ENCODE peak calls at places on chromosome 21, in eight cellular contexts. S is upper lobe of right lung, D is astrocyte, I is esophagus squamous epithelium, Z is H9, C is ovary, Y is lower lobe of right lung, U is lung. T is an unnamed sample. For H3K27me3, the result is how much of the 10 kb centered on the place peaks cover.

GRCh38 chr21:37914211-37914900 is 1.9 kb downstream of the KCNJ6 start:
- DNase-seq in S (peak), D (peak), I (no peak), Z (peak), C (no peak), Y (peak), U (no peak), T (no peak)

GRCh38 chr21:32099812-32100416 is 178.9 kb downstream of the MIS18A start:
- DNase-seq in S (no peak), D (no peak), I (no peak), Z (peak), C (no peak), Y (no peak), U (no peak), T (no peak)

GRCh38 chr21:42964086-42964485 is 10.3 kb upstream of the PKNOX1 start:
- DNase-seq in S (no peak), D (no peak), I (no peak), Z (no peak), C (no peak), Y (no peak), U (no peak), T (no peak)

GRCh38 chr21:29172282-29172681 is 41.8 kb downstream of the MAP3K7CL start:
- DNase-seq in S (no peak), D (no peak), I (no peak), Z (no peak), C (no peak), Y (no peak), U (no peak), T (no peak)

GRCh38 chr21:14981246-14981645 is 83.6 kb downstream of the NRIP1 start:
- DNase-seq in S (no peak), D (no peak), I (no peak), Z (no peak), C (no peak), Y (no peak), U (no peak), T (no peak)

GRCh38 chr21:30642564-30642963 is at the start of gene KRTAP20-3:
- DNase-seq in S (no peak), D (no peak), I (no peak), Z (no peak), C (no peak), Y (no peak), U (no peak), T (no peak)

GRCh38 chr21:17461582-17461981 is 51.3 kb upstream of the CXADR start:
- DNase-seq in S (no peak), D (peak), I (no peak), Z (no peak), C (no peak), Y (no peak), U (no peak), T (no peak)

GRCh38 chr21:39082656-39083376 is 100.4 kb downstream of the PSMG1 start:
- DNase-seq in S (no peak), D (no peak), I (no peak), Z (peak), C (no peak), Y (no peak), U (no peak), T (no peak)

GRCh38 chr21:43667191-43667904 is 8.0 kb downstream of the RRP1B start:
- DNase-seq in S (no peak), D (peak), I (no peak), Z (no peak), C (no peak), Y (no peak), U (no peak), T (no peak)

GRCh38 chr21:28554660-28555475 is 437.8 kb downstream of the LTN1 start:
- DNase-seq in S (no peak), D (peak), I (no peak), Z (peak), C (no peak), Y (no peak), U (no peak), T (no peak)

GRCh38 chr21:20641251-20641650 is 357.0 kb upstream of the NCAM2 start:
- DNase-seq in S (no peak), D (no peak), I (no peak), Z (no peak), C (no peak), Y (no peak), U (no peak), T (no peak)

GRCh38 chr21:14569868-14570267 is 23.8 kb upstream of the SAMSN1 start:
- DNase-seq in S (no peak), D (no peak), I (no peak), Z (no peak), C (no peak), Y (no peak), U (no peak), T (no peak)

GRCh38 chr21:16343776-16344175 is 614.0 kb downstream of the USP25 start:
- DNase-seq in S (no peak), D (no peak), I (no peak), Z (no peak), C (no peak), Y (no peak), U (no peak), T (no peak)

GRCh38 chr21:43913928-43914327 is 48.9 kb downstream of the AGPAT3 start:
- DNase-seq in S (no peak), D (peak), I (no peak), Z (no peak), C (peak), Y (no peak), U (no peak), T (no peak)

GRCh38 chr21:32475162-32475812 is 62.8 kb downstream of the EVA1C start:
- DNase-seq in S (no peak), D (peak), I (no peak), Z (no peak), C (no peak), Y (no peak), U (no peak), T (no peak)

GRCh38 chr21:15355066-15355465 is 290.3 kb upstream of the NRIP1 start:
- DNase-seq in S (no peak), D (no peak), I (no peak), Z (no peak), C (no peak), Y (no peak), U (no peak), T (no peak)

GRCh38 chr21:20774737-20775136 is 223.5 kb upstream of the NCAM2 start:
- DNase-seq in S (no peak), D (no peak), I (no peak), Z (no peak), C (no peak), Y (no peak), U (no peak), T (no peak)

GRCh38 chr21:28018741-28019669 is 973.7 kb downstream of the LTN1 start:
- DNase-seq in S (no peak), D (no peak), I (no peak), Z (peak), C (no peak), Y (no peak), U (no peak), T (peak)

GRCh38 chr21:10430007-10430406 is 91.4 kb upstream of the TPTE start:
- DNase-seq in S (no peak), D (no peak), I (no peak), Z (no peak), C (no peak), Y (no peak), U (no peak), T (no peak)

DNA sequence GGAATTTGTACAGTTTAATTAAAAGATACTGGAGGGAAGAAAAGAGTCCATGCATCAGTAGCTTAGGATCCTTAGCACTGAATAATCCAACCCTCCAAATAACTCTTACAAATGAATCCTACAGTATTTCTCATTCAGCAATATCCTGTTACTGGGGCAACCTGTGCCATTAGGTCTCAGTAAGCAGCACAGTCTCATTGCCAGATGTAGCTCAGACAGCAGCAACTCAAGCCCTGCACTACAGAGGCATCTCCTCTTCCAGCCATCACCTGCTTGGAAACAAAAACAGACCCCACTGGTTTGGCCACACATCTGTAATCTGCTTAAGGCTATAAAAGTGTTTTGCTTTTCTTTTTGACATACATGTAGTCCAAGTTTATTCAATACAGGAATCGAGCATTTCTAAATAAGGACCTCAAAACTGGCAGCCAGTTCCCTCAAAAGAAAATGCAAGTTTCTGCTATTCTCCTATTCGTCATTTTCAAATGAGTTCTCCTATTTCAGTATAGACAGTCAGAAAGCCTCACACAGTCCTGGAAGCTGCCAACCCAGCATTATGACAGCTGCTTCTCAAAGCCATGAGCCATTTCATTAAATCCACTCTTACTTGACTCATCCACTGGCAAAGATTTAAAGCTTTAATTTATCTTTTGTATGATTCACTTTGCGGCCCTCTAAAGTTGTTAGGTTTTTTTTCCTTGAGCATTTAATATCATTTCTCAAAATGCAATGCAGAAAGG is 129.0 kb downstream of the APP start:
- DNase-seq in S (no peak), D (peak), I (no peak), Z (no peak), C (no peak), Y (no peak), U (no peak), T (no peak)
- H3K27ac ChIP-seq in S (no peak), D (no peak), I (no peak), Z (no peak), C (no peak), Y (no peak), U (no peak), T (no peak)

DNA sequence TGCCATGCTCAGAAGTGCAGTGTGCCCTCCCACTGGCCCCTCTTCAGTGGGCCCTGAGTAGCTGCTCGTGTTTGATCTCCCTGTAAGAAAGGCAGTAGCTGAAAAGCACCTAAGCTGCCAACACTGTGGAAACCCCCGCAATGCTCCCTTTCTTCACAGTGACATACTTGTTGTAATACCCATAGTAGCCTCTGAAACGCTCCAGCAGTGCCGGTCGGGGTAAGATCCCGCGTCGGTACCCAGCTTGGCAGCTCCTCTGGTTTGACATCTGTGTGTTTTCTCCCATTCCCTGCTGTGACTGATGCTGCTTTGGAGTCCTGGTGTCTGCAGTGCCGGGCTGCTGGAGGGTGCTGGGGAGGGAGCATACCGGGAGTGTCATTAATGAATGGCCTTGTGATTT is 3.6 kb downstream of the CHAF1B start:
- DNase-seq in S (no peak), D (peak), I (no peak), Z (peak), C (no peak), Y (no peak), U (peak), T (no peak)
- TF ChIP-seq CTCF in S (peak), D (peak), I (no peak), Z (peak), C (no peak), Y (peak), U (no peak), T (no peak)

GRCh38 chr21:41625428-41625827 is 117.5 kb upstream of the TMPRSS2 start:
- DNase-seq in S (no peak), D (no peak), I (no peak), Z (no peak), C (no peak), Y (no peak), U (no peak), T (no peak)

GRCh38 chr21:41624674-41625310 is 116.8 kb upstream of the TMPRSS2 start:
- DNase-seq in S (no peak), D (no peak), I (no peak), Z (no peak), C (no peak), Y (no peak), U (no peak), T (no peak)

GRCh38 chr21:41623945-41624344 is 116.0 kb upstream of the TMPRSS2 start:
- DNase-seq in S (no peak), D (no peak), I (no peak), Z (no peak), C (no peak), Y (no peak), U (no peak), T (no peak)

GRCh38 chr21:41627428-41627827 is 119.5 kb upstream of the TMPRSS2 start:
- DNase-seq in S (no peak), D (no peak), I (no peak), Z (no peak), C (no peak), Y (no peak), U (no peak), T (no peak)

DNA sequence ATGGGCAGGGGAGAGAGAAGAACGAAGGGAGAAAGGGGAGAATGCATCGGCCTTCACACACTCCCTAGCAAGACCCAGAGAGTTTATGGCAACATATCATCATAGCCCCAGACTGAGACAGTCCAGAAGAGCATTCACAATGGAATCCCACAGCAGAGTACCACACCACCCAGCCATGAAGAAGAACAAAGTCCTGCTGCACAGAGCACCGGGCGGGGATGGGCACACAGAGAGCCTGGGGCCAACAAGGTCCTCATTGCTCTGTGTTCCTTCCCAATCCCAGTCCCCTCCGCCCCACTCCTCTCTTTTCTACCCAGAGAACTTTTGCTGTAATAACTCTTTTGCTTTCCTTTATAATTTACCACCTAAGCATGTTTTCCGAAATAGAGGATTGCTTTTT is 118.1 kb upstream of the TMPRSS2 start:
- DNase-seq in S (no peak), D (no peak), I (no peak), Z (no peak), C (no peak), Y (no peak), U (no peak), T (no peak)
- H3K27me3 ChIP-seq in S (under half), D (under half), I (under half), Z (under half), C (under half), Y (under half), U (under half), T (under half)

GRCh38 chr21:45820171-45821091 is 161.1 kb upstream of the COL6A1 start:
- DNase-seq in S (peak), D (peak), I (no peak), Z (peak), C (peak), Y (peak), U (peak), T (peak)

GRCh38 chr21:45817345-45817744 is 164.2 kb upstream of the COL6A1 start:
- DNase-seq in S (no peak), D (no peak), I (no peak), Z (no peak), C (no peak), Y (no peak), U (no peak), T (no peak)

GRCh38 chr21:45818276-45818903 is 163.2 kb upstream of the COL6A1 start:
- DNase-seq in S (no peak), D (peak), I (no peak), Z (no peak), C (no peak), Y (no peak), U (no peak), T (peak)

GRCh38 chr21:45819478-45820170 is 161.9 kb upstream of the COL6A1 start:
- DNase-seq in S (no peak), D (no peak), I (no peak), Z (no peak), C (no peak), Y (no peak), U (no peak), T (no peak)

GRCh38 chr21:45818904-45819285 is 162.7 kb upstream of the COL6A1 start:
- DNase-seq in S (no peak), D (peak), I (no peak), Z (no peak), C (no peak), Y (no peak), U (no peak), T (no peak)
- H3K27ac ChIP-seq in S (no peak), D (peak), I (no peak), Z (no peak), C (no peak), Y (no peak), U (no peak), T (no peak)

DNA sequence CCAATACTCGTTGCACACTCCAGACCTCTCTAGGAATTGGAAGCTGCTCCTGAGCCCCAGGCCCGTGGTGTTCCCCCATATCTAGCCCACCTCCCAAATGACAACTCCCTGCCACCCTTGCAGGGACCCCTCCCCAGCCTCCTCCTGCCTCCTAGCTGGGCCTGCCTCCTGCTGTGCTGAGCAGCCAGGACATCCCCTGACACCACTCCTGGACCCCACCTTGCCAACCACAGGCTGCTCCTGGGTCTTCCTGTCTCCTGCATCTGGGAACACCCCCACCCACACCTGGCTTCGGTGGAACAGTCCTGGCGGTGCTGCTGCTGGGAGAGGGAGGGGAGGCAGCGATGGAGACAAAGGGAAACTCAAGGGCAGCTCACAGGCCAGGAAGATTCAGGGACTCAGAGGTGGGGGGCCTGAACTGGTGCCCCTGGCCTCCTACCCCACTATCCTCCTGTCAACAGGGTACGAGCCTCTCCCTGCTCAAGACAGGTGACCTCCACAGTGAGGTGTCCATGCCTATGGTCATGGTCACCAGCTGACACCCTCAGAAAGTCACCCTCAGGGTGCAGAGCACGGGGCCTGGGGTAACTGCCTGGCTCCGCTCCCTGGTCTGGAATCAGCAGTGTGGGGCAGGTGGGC is 81.2 kb downstream of the RIPK4 start:
- DNase-seq in S (no peak), D (no peak), I (no peak), Z (no peak), C (no peak), Y (no peak), U (no peak), T (no peak)
- TF ChIP-seq CTCF in S (no peak), D (no peak), I (no peak), Z (no peak), C (no peak), Y (no peak), U (no peak), T (no peak)

DNA sequence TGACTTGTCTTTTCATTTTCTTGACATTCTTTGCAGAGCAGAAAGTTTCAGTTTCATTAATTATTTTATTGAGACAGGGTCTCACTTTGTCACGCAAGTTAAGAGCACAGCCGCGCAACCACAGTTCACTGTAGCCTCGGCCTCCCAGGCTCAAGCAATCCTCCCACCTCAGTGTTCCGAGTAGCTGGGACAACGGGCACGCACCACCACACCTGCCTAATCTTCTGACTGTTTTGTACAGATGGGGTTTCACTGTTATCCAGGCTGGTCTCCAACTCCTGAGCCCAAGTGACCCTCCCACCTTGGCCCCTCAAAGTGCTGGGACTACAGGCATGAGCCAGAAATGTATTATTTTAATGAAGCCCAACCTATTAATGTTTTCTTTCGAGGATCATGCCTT is 3.0 kb upstream of the SPATC1L start:
- DNase-seq in S (peak), D (no peak), I (no peak), Z (no peak), C (no peak), Y (no peak), U (no peak), T (no peak)
- H3K27me3 ChIP-seq in S (under half), D (under half), I (under half), Z (under half), C (under half), Y (under half), U (under half), T (under half)

DNA sequence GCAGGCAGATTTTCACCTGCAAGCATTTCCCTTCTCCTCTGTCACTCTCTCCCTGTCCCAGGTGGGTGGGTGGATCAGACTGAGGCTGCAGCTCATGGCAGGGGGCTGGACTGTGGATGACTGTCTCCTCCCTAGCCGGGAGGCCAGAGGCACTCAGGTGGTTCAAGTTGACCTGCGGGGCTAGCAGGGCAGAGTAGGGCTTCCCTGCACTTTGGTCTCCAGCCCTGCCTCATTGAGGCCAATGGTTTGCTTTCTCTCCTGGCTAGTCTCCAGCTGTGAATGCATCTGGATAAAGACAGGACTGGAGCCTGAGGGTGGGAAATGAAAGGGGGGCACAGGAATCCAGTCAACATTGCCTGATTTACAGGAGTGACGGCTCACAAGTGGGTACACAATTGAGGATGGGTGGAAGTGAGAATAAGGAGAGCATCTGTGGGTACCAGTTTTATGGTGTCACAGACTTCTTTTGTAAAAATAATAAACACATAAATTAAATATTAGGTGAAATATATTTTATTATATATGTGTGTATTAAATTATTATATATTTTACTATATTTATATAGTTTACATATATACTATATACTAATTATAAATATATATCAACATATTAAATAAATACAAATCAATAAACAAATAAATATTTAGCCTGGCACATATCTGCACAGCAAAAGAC is 25.6 kb downstream of the RUNX1 start:
- DNase-seq in S (no peak), D (no peak), I (no peak), Z (no peak), C (no peak), Y (no peak), U (no peak), T (no peak)
- H3K27ac ChIP-seq in S (no peak), D (no peak), I (no peak), Z (no peak), C (no peak), Y (no peak), U (no peak), T (no peak)

T was measured in PC-9.